ENCODE peak calls at places on chromosome 20, in eight cellular contexts. F is AG20443; B is H54; K is activated T-cell treated with anti-CD3 and anti-CD28 coated beads, Interleukin-2, amount 50 U/mL, for 1 hour; R is D341Med; Z is hippocampal formation; N is iPS-NIHi11; C is neural crest cell. J is an unnamed sample.

GRCh38 chr20:4235512-4236043 is 220.2 kb upstream of the RNF24 start:
- DNase-seq in R (no peak), Z (no peak), K (no peak), N (no peak), F (peak; percentile 44), B (no peak), C (no peak), J (no peak)

GRCh38 chr20:47985092-47985850 is 200.0 kb upstream of the SULF2 start:
- DNase-seq in R (no peak), C (no peak), K (no peak), F (peak; percentile 84), B (peak; percentile 50), Z (no peak), N (peak; percentile 65), J (no peak)

GRCh38 chr20:62875419-62876355 is 14.1 kb upstream of the TCFL5 start:
- DNase-seq in Z (peak; percentile 63), B (peak; percentile 97), F (peak; percentile 91), C (peak; percentile 79), K (no peak), R (peak; percentile 84), N (peak; percentile 88), J (peak; percentile 93)

GRCh38 chr20:34222208-34222607 is 19.0 kb upstream of the ASIP start:
- DNase-seq in R (no peak), K (no peak), Z (no peak), F (peak; percentile 82), N (no peak), B (peak; percentile 33), C (no peak), J (no peak)

GRCh38 chr20:45679650-45680049 is 9.6 kb upstream of the WFDC11 start:
- DNase-seq in B (no peak), F (no peak), Z (no peak), R (no peak), K (no peak), C (no peak), N (no peak), J (no peak)

GRCh38 chr20:55216525-55217242 is 741.3 kb downstream of the DOK5 start:
- DNase-seq in B (peak; percentile 5), R (no peak), F (no peak), K (no peak), N (no peak), Z (no peak), C (no peak), J (no peak)

GRCh38 chr20:45842169-45842812 is 8.7 kb downstream of the SNX21 start:
- DNase-seq in R (no peak), K (no peak), N (no peak), F (peak; percentile 55), B (no peak), C (no peak), Z (no peak), J (no peak)

GRCh38 chr20:3071610-3072529 is at the start of gene OXT:
- DNase-seq in Z (no peak), C (no peak), F (no peak), R (peak; percentile 25), K (peak; percentile 79), B (no peak), N (no peak), J (peak; percentile 83)

GRCh38 chr20:57389695-57390603 is 1.2 kb upstream of the RBM38 start:
- DNase-seq in C (no peak), F (no peak), K (peak; percentile 60), N (no peak), B (no peak), Z (no peak), R (no peak), J (peak; percentile 80)

GRCh38 chr20:46520976-46521579 is 7.7 kb upstream of the ZNF334 start:
- DNase-seq in C (peak; percentile 44), R (peak; percentile 81), F (peak; percentile 75), B (peak; percentile 28), K (peak; percentile 34), N (peak; percentile 80), Z (peak; percentile 49), J (no peak)

GRCh38 chr20:63652192-63652980 is 838 bp downstream of the STMN3 start:
- DNase-seq in Z (no peak), F (no peak), C (peak; percentile 61), R (peak; percentile 91), N (no peak), K (peak; percentile 67), B (no peak), J (no peak)

GRCh38 chr20:50224052-50224451 is 33.4 kb downstream of the CEBPB start:
- DNase-seq in F (no peak), B (no peak), K (no peak), R (no peak), C (no peak), N (no peak), Z (no peak), J (no peak)

GRCh38 chr20:53660947-53661381 is 67.3 kb upstream of the ZNF217 start:
- DNase-seq in F (no peak), Z (no peak), B (no peak), K (peak; percentile 26), N (no peak), C (no peak), R (no peak), J (no peak)

GRCh38 chr20:49675368-49676151 is 38.1 kb downstream of the B4GALT5 start:
- DNase-seq in N (no peak), K (no peak), Z (no peak), B (no peak), C (no peak), R (no peak), F (no peak), J (no peak)

GRCh38 chr20:37363221-37364012 is 17.5 kb downstream of the SRC start:
- DNase-seq in B (no peak), Z (no peak), F (no peak), N (no peak), C (no peak), K (no peak), R (no peak), J (peak; percentile 73)

GRCh38 chr20:46117704-46118467 is at the start of gene CD40:
- DNase-seq in C (peak; percentile 71), K (peak; percentile 78), R (no peak), Z (no peak), N (peak; percentile 98), B (no peak), F (peak; percentile 81), J (peak; percentile 95)

GRCh38 chr20:61730631-61731362 is 334.9 kb downstream of the TAF4 start:
- DNase-seq in Z (no peak), R (no peak), F (no peak), K (no peak), B (no peak), N (peak; percentile 21), C (no peak), J (peak; percentile 57)

GRCh38 chr20:3316131-3316530 is 77.1 kb upstream of the SLC4A11 start:
- DNase-seq in F (no peak), C (no peak), N (no peak), B (no peak), K (no peak), Z (no peak), R (no peak), J (no peak)

GRCh38 chr20:13220194-13220856 is 749 bp upstream of the ISM1 start:
- DNase-seq in N (peak; percentile 65), Z (no peak), R (peak; percentile 74), C (peak; percentile 40), F (peak; percentile 49), B (no peak), K (peak; percentile 50), J (peak; percentile 94)

GRCh38 chr20:61968932-61969331 is 96.7 kb downstream of the TAF4 start:
- DNase-seq in R (no peak), K (no peak), B (no peak), F (no peak), N (no peak), C (no peak), Z (no peak), J (no peak)

GRCh38 chr20:23146111-23146640 is 60.1 kb upstream of the CD93 start:
- DNase-seq in K (no peak), R (no peak), C (no peak), N (no peak), B (no peak), F (no peak), Z (no peak), J (no peak)

GRCh38 chr20:3010985-3011723 is 32.3 kb upstream of the GNRH2 start:
- DNase-seq in Z (no peak), C (no peak), K (no peak), R (no peak), F (peak; percentile 59), N (no peak), B (peak; percentile 68), J (no peak)

GRCh38 chr20:22775671-22776139 is 191.3 kb upstream of the FOXA2 start:
- DNase-seq in R (no peak), B (no peak), C (no peak), N (no peak), Z (no peak), K (no peak), F (no peak), J (no peak)

J was measured in posterior vena cava.